ENCODE peak calls at places on chromosomes 13 and 19, in nine cellular contexts. One of them, this sample, is unnamed.

GRCh38 chr13:93620366-93620765 is 393.8 kb downstream of the GPC6 start:
- DNase-seq in colonic mucosa: no peak
- DNase-seq in fibroblast of lung: no peak
- DNase-seq in K562: no peak
- DNase-seq in CD8-positive, alpha-beta T cell: no peak
- DNase-seq in left ventricle myocardium inferior: no peak
- DNase-seq in naive thymus-derived CD4-positive, alpha-beta T cell: no peak
- DNase-seq in esophagus squamous epithelium: no peak
- DNase-seq in A549: no peak
- DNase-seq in this sample: no peak

GRCh38 chr19:11019824-11020223 is 59.0 kb downstream of the SMARCA4 start:
- DNase-seq in colonic mucosa: no peak
- DNase-seq in fibroblast of lung: no peak
- DNase-seq in K562: no peak
- DNase-seq in CD8-positive, alpha-beta T cell: no peak
- DNase-seq in left ventricle myocardium inferior: no peak
- DNase-seq in naive thymus-derived CD4-positive, alpha-beta T cell: no peak
- DNase-seq in esophagus squamous epithelium: no peak
- DNase-seq in A549: no peak
- DNase-seq in this sample: no peak

GRCh38 chr19:47156861-47157454 is 26.3 kb downstream of the SAE1 start:
- DNase-seq in colonic mucosa: no peak
- DNase-seq in fibroblast of lung: peak; percentile 72
- DNase-seq in K562: no peak
- DNase-seq in CD8-positive, alpha-beta T cell: no peak
- DNase-seq in left ventricle myocardium inferior: no peak
- DNase-seq in naive thymus-derived CD4-positive, alpha-beta T cell: no peak
- DNase-seq in esophagus squamous epithelium: no peak
- DNase-seq in A549: no peak
- DNase-seq in this sample: no peak

GRCh38 chr13:59531571-59532091 is 632.1 kb downstream of the DIAPH3 start:
- DNase-seq in colonic mucosa: peak; percentile 64
- DNase-seq in fibroblast of lung: peak; percentile 96
- DNase-seq in K562: peak; percentile 56
- DNase-seq in CD8-positive, alpha-beta T cell: peak; percentile 52
- DNase-seq in left ventricle myocardium inferior: peak; percentile 85
- DNase-seq in naive thymus-derived CD4-positive, alpha-beta T cell: no peak
- DNase-seq in esophagus squamous epithelium: peak; percentile 8
- DNase-seq in A549: no peak
- DNase-seq in this sample: peak; percentile 64

GRCh38 chr13:49234741-49235140 is 13.0 kb upstream of the CDADC1 start:
- DNase-seq in colonic mucosa: no peak
- DNase-seq in fibroblast of lung: no peak
- DNase-seq in K562: no peak
- DNase-seq in CD8-positive, alpha-beta T cell: no peak
- DNase-seq in left ventricle myocardium inferior: no peak
- DNase-seq in naive thymus-derived CD4-positive, alpha-beta T cell: no peak
- DNase-seq in esophagus squamous epithelium: no peak
- DNase-seq in A549: no peak
- DNase-seq in this sample: no peak

GRCh38 chr19:58042709-58043340 is 9.0 kb downstream of the ZSCAN1 start:
- DNase-seq in colonic mucosa: no peak
- DNase-seq in fibroblast of lung: no peak
- DNase-seq in K562: no peak
- DNase-seq in CD8-positive, alpha-beta T cell: no peak
- DNase-seq in left ventricle myocardium inferior: no peak
- DNase-seq in naive thymus-derived CD4-positive, alpha-beta T cell: no peak
- DNase-seq in esophagus squamous epithelium: no peak
- DNase-seq in A549: no peak
- DNase-seq in this sample: peak; percentile 94

GRCh38 chr19:46732966-46733692 is 12.7 kb upstream of the FKRP start:
- DNase-seq in colonic mucosa: no peak
- DNase-seq in fibroblast of lung: peak; percentile 60
- DNase-seq in K562: no peak
- DNase-seq in CD8-positive, alpha-beta T cell: no peak
- DNase-seq in left ventricle myocardium inferior: no peak
- DNase-seq in naive thymus-derived CD4-positive, alpha-beta T cell: no peak
- DNase-seq in esophagus squamous epithelium: no peak
- DNase-seq in A549: peak; percentile 47
- DNase-seq in this sample: no peak

GRCh38 chr13:80235131-80235530 is 105.8 kb downstream of the SPRY2 start:
- DNase-seq in colonic mucosa: no peak
- DNase-seq in fibroblast of lung: peak; percentile 46
- DNase-seq in K562: no peak
- DNase-seq in CD8-positive, alpha-beta T cell: no peak
- DNase-seq in left ventricle myocardium inferior: no peak
- DNase-seq in naive thymus-derived CD4-positive, alpha-beta T cell: no peak
- DNase-seq in esophagus squamous epithelium: no peak
- DNase-seq in A549: no peak
- DNase-seq in this sample: no peak

GRCh38 chr19:7215176-7215575 is 79.0 kb downstream of the INSR start:
- DNase-seq in colonic mucosa: no peak
- DNase-seq in fibroblast of lung: no peak
- DNase-seq in K562: no peak
- DNase-seq in CD8-positive, alpha-beta T cell: no peak
- DNase-seq in left ventricle myocardium inferior: no peak
- DNase-seq in naive thymus-derived CD4-positive, alpha-beta T cell: no peak
- DNase-seq in esophagus squamous epithelium: no peak
- DNase-seq in A549: no peak
- DNase-seq in this sample: no peak

GRCh38 chr13:98778749-98779148 is 26.3 kb upstream of the SLC15A1 start:
- DNase-seq in colonic mucosa: no peak
- DNase-seq in fibroblast of lung: no peak
- DNase-seq in K562: no peak
- DNase-seq in CD8-positive, alpha-beta T cell: no peak
- DNase-seq in left ventricle myocardium inferior: no peak
- DNase-seq in naive thymus-derived CD4-positive, alpha-beta T cell: no peak
- DNase-seq in esophagus squamous epithelium: no peak
- DNase-seq in A549: no peak
- DNase-seq in this sample: no peak

GRCh38 chr13:24208314-24208713 is 47.8 kb downstream of the SPATA13 start:
- DNase-seq in colonic mucosa: no peak
- DNase-seq in fibroblast of lung: peak; percentile 88
- DNase-seq in K562: no peak
- DNase-seq in CD8-positive, alpha-beta T cell: no peak
- DNase-seq in left ventricle myocardium inferior: no peak
- DNase-seq in naive thymus-derived CD4-positive, alpha-beta T cell: no peak
- DNase-seq in esophagus squamous epithelium: no peak
- DNase-seq in A549: peak; percentile 44
- DNase-seq in this sample: no peak

GRCh38 chr13:99816321-99816720 is 155.2 kb downstream of the ZIC5 start:
- DNase-seq in colonic mucosa: no peak
- DNase-seq in fibroblast of lung: no peak
- DNase-seq in K562: no peak
- DNase-seq in CD8-positive, alpha-beta T cell: no peak
- DNase-seq in left ventricle myocardium inferior: no peak
- DNase-seq in naive thymus-derived CD4-positive, alpha-beta T cell: no peak
- DNase-seq in esophagus squamous epithelium: no peak
- DNase-seq in A549: no peak
- DNase-seq in this sample: no peak

DNA sequence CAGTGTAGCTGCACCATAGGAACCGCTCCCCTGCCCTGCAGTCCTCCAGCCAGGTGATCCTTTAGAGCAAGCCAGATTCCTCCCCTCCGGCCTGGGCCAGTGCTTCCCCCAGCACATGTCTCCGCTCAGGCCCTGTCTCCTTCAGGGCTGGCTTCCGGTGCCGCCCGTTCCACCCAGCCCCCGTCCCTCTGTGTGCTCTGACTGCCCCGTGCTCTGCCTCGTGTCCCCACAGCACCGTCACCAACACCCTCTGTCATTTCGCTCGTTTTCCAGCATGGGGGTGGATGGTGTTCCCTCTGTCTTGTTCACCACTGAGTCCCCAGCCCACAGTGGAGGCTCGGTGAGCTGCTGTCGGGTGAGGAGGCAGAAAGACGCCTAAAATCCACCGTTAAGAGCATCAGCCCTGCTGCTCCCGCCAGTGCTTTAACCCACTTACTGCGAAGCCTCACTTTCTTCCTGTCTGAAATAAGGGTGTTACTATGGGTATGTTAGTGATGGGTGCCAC is 54.5 kb downstream of the TSSK6 start:
- DNase-seq in colonic mucosa: peak; percentile 48
- DNase-seq in fibroblast of lung: no peak
- DNase-seq in K562: no peak
- DNase-seq in CD8-positive, alpha-beta T cell: peak; percentile 79
- DNase-seq in left ventricle myocardium inferior: peak; percentile 69
- DNase-seq in naive thymus-derived CD4-positive, alpha-beta T cell: peak; percentile 35
- DNase-seq in esophagus squamous epithelium: no peak
- DNase-seq in A549: no peak
- DNase-seq in this sample: peak; percentile 76
- H3K4me1 ChIP-seq in colonic mucosa: peaks cover 50% of the 10 kb centered on the region
- H3K4me1 ChIP-seq in fibroblast of lung: peaks cover 62% of the 10 kb centered on the region
- H3K4me1 ChIP-seq in K562: peaks cover 34% of the 10 kb centered on the region
- H3K4me1 ChIP-seq in CD8-positive, alpha-beta T cell: peaks cover 83% of the 10 kb centered on the region
- H3K4me1 ChIP-seq in left ventricle myocardium inferior: peaks cover 77% of the 10 kb centered on the region
- H3K4me1 ChIP-seq in naive thymus-derived CD4-positive, alpha-beta T cell: peaks cover 82% of the 10 kb centered on the region
- H3K4me1 ChIP-seq in esophagus squamous epithelium: peaks cover 72% of the 10 kb centered on the region
- H3K4me1 ChIP-seq in A549: peaks cover 6% of the 10 kb centered on the region
- H3K4me1 ChIP-seq in this sample: peaks cover 57% of the 10 kb centered on the region

GRCh38 chr13:32039056-32039455 is 7.5 kb downstream of the FRY start:
- DNase-seq in colonic mucosa: no peak
- DNase-seq in fibroblast of lung: no peak
- DNase-seq in K562: no peak
- DNase-seq in CD8-positive, alpha-beta T cell: no peak
- DNase-seq in left ventricle myocardium inferior: no peak
- DNase-seq in naive thymus-derived CD4-positive, alpha-beta T cell: no peak
- DNase-seq in esophagus squamous epithelium: no peak
- DNase-seq in A549: no peak
- DNase-seq in this sample: no peak

GRCh38 chr13:32039488-32040013 is 8.0 kb downstream of the FRY start:
- DNase-seq in colonic mucosa: no peak
- DNase-seq in fibroblast of lung: peak; percentile 22
- DNase-seq in K562: no peak
- DNase-seq in CD8-positive, alpha-beta T cell: no peak
- DNase-seq in left ventricle myocardium inferior: no peak
- DNase-seq in naive thymus-derived CD4-positive, alpha-beta T cell: no peak
- DNase-seq in esophagus squamous epithelium: no peak
- DNase-seq in A549: no peak
- DNase-seq in this sample: no peak

GRCh38 chr13:32036762-32037161 is 5.2 kb downstream of the FRY start:
- DNase-seq in colonic mucosa: peak; percentile 40
- DNase-seq in fibroblast of lung: no peak
- DNase-seq in K562: no peak
- DNase-seq in CD8-positive, alpha-beta T cell: no peak
- DNase-seq in left ventricle myocardium inferior: no peak
- DNase-seq in naive thymus-derived CD4-positive, alpha-beta T cell: no peak
- DNase-seq in esophagus squamous epithelium: no peak
- DNase-seq in A549: no peak
- DNase-seq in this sample: no peak

GRCh38 chr13:32037471-32037870 is 5.9 kb downstream of the FRY start:
- DNase-seq in colonic mucosa: no peak
- DNase-seq in fibroblast of lung: no peak
- DNase-seq in K562: no peak
- DNase-seq in CD8-positive, alpha-beta T cell: no peak
- DNase-seq in left ventricle myocardium inferior: no peak
- DNase-seq in naive thymus-derived CD4-positive, alpha-beta T cell: no peak
- DNase-seq in esophagus squamous epithelium: no peak
- DNase-seq in A549: no peak
- DNase-seq in this sample: no peak

DNA sequence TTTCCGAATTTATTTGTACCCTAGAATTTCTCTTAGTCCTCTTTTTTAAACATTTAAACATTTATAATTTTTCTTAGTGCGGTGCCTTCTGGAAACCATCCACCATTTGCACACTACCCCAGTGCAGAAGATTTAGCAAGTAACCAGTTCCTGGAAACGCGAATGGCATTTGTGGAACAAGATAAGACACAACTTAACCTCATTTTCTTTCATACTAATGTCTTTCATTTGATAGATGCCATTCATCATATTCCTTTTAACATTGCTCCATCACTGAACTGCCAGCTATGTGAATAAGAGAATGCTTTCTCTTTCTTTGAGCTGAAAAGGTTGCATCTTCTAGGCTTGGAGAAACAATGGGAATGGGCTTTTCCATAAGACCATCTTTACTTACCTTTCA is 6.8 kb downstream of the FRY start:
- DNase-seq in colonic mucosa: no peak
- DNase-seq in fibroblast of lung: no peak
- DNase-seq in K562: no peak
- DNase-seq in CD8-positive, alpha-beta T cell: no peak
- DNase-seq in left ventricle myocardium inferior: no peak
- DNase-seq in naive thymus-derived CD4-positive, alpha-beta T cell: no peak
- DNase-seq in esophagus squamous epithelium: no peak
- DNase-seq in A549: no peak
- DNase-seq in this sample: no peak
- H3K4me1 ChIP-seq in colonic mucosa: no peaks in the 10 kb centered on the region
- H3K4me1 ChIP-seq in fibroblast of lung: peaks cover 3% of the 10 kb centered on the region
- H3K4me1 ChIP-seq in K562: no peaks in the 10 kb centered on the region
- H3K4me1 ChIP-seq in CD8-positive, alpha-beta T cell: no peaks in the 10 kb centered on the region
- H3K4me1 ChIP-seq in left ventricle myocardium inferior: peaks cover 37% of the 10 kb centered on the region
- H3K4me1 ChIP-seq in naive thymus-derived CD4-positive, alpha-beta T cell: no peaks in the 10 kb centered on the region
- H3K4me1 ChIP-seq in esophagus squamous epithelium: no peaks in the 10 kb centered on the region
- H3K4me1 ChIP-seq in A549: no peaks in the 10 kb centered on the region
- H3K4me1 ChIP-seq in this sample: peaks cover 12% of the 10 kb centered on the region

DNA sequence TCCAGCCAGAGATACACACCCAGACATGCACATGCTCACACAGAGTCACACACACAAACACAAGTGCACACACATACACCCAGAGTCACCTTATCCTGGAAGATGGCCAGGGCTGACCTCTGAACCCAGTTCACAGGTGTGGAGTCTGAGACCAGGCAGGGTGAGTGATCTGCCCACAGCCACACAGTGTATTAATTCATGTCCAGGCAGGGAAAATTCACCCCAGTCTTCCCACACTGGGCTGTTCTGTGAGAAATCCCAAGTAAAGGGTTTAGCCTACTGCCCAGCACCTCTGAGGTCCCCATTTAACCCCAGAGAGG is 2.0 kb downstream of the POU2F2 start:
- DNase-seq in colonic mucosa: no peak
- DNase-seq in fibroblast of lung: no peak
- DNase-seq in K562: no peak
- DNase-seq in CD8-positive, alpha-beta T cell: no peak
- DNase-seq in left ventricle myocardium inferior: no peak
- DNase-seq in naive thymus-derived CD4-positive, alpha-beta T cell: no peak
- DNase-seq in esophagus squamous epithelium: no peak
- DNase-seq in A549: no peak
- DNase-seq in this sample: no peak
- H3K4me1 ChIP-seq in colonic mucosa: peaks cover 3% of the 10 kb centered on the region
- H3K4me1 ChIP-seq in fibroblast of lung: peaks cover 15% of the 10 kb centered on the region
- H3K4me1 ChIP-seq in K562: no peaks in the 10 kb centered on the region
- H3K4me1 ChIP-seq in CD8-positive, alpha-beta T cell: peaks cover 66% of the 10 kb centered on the region
- H3K4me1 ChIP-seq in left ventricle myocardium inferior: peaks cover 15% of the 10 kb centered on the region
- H3K4me1 ChIP-seq in naive thymus-derived CD4-positive, alpha-beta T cell: peaks cover 23% of the 10 kb centered on the region
- H3K4me1 ChIP-seq in esophagus squamous epithelium: peaks cover 27% of the 10 kb centered on the region
- H3K4me1 ChIP-seq in A549: peaks cover 9% of the 10 kb centered on the region
- H3K4me1 ChIP-seq in this sample: peaks cover 10% of the 10 kb centered on the region

DNA sequence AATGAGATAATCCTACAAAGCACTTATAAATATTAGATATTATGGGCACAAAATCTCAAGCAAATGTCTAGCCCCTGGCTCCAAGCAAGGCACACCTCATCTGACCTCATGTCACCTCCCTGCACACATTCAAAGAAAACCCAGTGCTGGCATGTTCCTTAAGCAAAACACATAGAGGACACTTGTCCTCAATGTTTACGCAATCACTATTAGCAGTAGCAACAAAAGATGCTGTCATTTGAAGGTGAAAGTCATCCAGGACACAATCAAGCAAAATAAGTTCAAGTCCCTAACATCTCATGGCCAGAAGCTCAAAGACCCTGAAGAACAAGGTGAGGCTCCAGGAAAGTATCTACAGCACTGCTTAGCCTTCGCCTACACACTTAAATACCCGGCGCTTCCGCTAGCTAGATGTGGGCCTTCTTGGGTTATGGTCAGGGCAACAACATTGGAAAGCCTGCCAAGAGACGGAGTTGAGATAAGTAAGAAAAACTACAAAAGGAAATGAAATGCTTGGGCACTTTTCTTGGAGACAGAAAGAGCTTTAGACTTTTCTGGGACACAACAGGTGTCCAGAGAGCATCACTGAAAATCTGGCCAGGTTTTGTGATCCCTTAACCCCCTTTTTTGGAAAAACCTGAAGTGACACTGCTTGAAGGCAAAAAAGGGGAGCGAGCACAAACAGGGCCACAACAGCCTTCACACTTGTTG is 85.7 kb downstream of the FOXO1 start:
- DNase-seq in colonic mucosa: no peak
- DNase-seq in fibroblast of lung: no peak
- DNase-seq in K562: no peak
- DNase-seq in CD8-positive, alpha-beta T cell: no peak
- DNase-seq in left ventricle myocardium inferior: no peak
- DNase-seq in naive thymus-derived CD4-positive, alpha-beta T cell: no peak
- DNase-seq in esophagus squamous epithelium: no peak
- DNase-seq in A549: no peak
- DNase-seq in this sample: no peak
- H3K4me1 ChIP-seq in colonic mucosa: no peaks in the 10 kb centered on the region
- H3K4me1 ChIP-seq in fibroblast of lung: no peaks in the 10 kb centered on the region
- H3K4me1 ChIP-seq in K562: no peaks in the 10 kb centered on the region
- H3K4me1 ChIP-seq in CD8-positive, alpha-beta T cell: peaks cover 80% of the 10 kb centered on the region
- H3K4me1 ChIP-seq in left ventricle myocardium inferior: peaks cover 77% of the 10 kb centered on the region
- H3K4me1 ChIP-seq in naive thymus-derived CD4-positive, alpha-beta T cell: peaks cover 25% of the 10 kb centered on the region
- H3K4me1 ChIP-seq in esophagus squamous epithelium: peaks cover 20% of the 10 kb centered on the region
- H3K4me1 ChIP-seq in A549: no peaks in the 10 kb centered on the region
- H3K4me1 ChIP-seq in this sample: peaks cover 73% of the 10 kb centered on the region

This sample was measured in GM23338.